ENCODE peak calls at places on chromosome 1, in six cellular contexts. I is body of pancreas, U is psoas muscle, F is left lung, V is heart left ventricle, G is right lobe of liver. E is an unnamed sample. For H3K4me1 and H3K27me3, the result is how much of the 10 kb centered on the place peaks cover.

GRCh38 chr1:183993132-183993531 is 44.4 kb downstream of the COLGALT2 start:
- ATAC-seq in I (no peak), U (no peak), F (no peak), V (no peak), G (no peak), E (no peak)

GRCh38 chr1:176794897-176795508 is 332.0 kb downstream of the PAPPA2 start:
- ATAC-seq in I (no peak), U (no peak), F (no peak), V (no peak), G (no peak), E (no peak)

GRCh38 chr1:167650266-167651160 is 20.5 kb downstream of the RCSD1 start:
- ATAC-seq in I (no peak), U (peak), F (peak), V (peak), G (peak), E (peak)

GRCh38 chr1:203638914-203639313 is 12.3 kb downstream of the ATP2B4 start:
- ATAC-seq in I (no peak), U (no peak), F (peak), V (peak), G (peak), E (peak)

GRCh38 chr1:156667968-156668709 is 9.1 kb downstream of the NES start:
- ATAC-seq in I (no peak), U (no peak), F (no peak), V (peak), G (no peak), E (no peak)

GRCh38 chr1:74432325-74432724 is 80.1 kb downstream of the LRRC53 start:
- ATAC-seq in I (no peak), U (no peak), F (no peak), V (no peak), G (no peak), E (no peak)

GRCh38 chr1:44832068-44832700 is 10.9 kb downstream of the PTCH2 start:
- ATAC-seq in I (no peak), U (no peak), F (no peak), V (no peak), G (no peak), E (no peak)

GRCh38 chr1:196114193-196114592 is 494.0 kb downstream of the KCNT2 start:
- ATAC-seq in I (no peak), U (no peak), F (no peak), V (no peak), G (no peak), E (no peak)

GRCh38 chr1:48817505-48818114 is 40.9 kb upstream of the BEND5 start:
- ATAC-seq in I (peak), U (peak), F (peak), V (peak), G (peak), E (no peak)

GRCh38 chr1:164702664-164703063 is 143.7 kb downstream of the PBX1 start:
- ATAC-seq in I (no peak), U (no peak), F (no peak), V (no peak), G (no peak), E (no peak)

GRCh38 chr1:167927075-167927754 is 9.3 kb upstream of the DCAF6 start:
- ATAC-seq in I (peak), U (no peak), F (no peak), V (no peak), G (peak), E (no peak)

GRCh38 chr1:55040953-55041494 is 1.7 kb downstream of the PCSK9 start:
- ATAC-seq in I (no peak), U (no peak), F (peak), V (no peak), G (peak), E (no peak)

GRCh38 chr1:167578935-167579521 is 25.5 kb upstream of the CREG1 start:
- ATAC-seq in I (no peak), U (no peak), F (no peak), V (no peak), G (no peak), E (no peak)

GRCh38 chr1:114771992-114772391 is 8.5 kb downstream of the SIKE1 start:
- ATAC-seq in I (no peak), U (no peak), F (no peak), V (no peak), G (no peak), E (no peak)

GRCh38 chr1:229942508-229942907 is 124.5 kb upstream of the GALNT2 start:
- ATAC-seq in I (peak), U (peak), F (no peak), V (no peak), G (no peak), E (no peak)

GRCh38 chr1:234325878-234326492 is 47.3 kb upstream of the COA6 start:
- ATAC-seq in I (no peak), U (no peak), F (no peak), V (no peak), G (no peak), E (no peak)

GRCh38 chr1:39407889-39408640 is 83.4 kb upstream of the BMP8A start:
- ATAC-seq in I (no peak), U (no peak), F (peak), V (no peak), G (peak), E (no peak)

GRCh38 chr1:32876341-32877210 is 5.9 kb upstream of the FNDC5 start:
- ATAC-seq in I (peak), U (peak), F (peak), V (peak), G (peak), E (no peak)

GRCh38 chr1:115364776-115365155 is 26.7 kb upstream of the NGF start:
- ATAC-seq in I (no peak), U (no peak), F (peak), V (peak), G (no peak), E (no peak)

GRCh38 chr1:228164561-228165371 is 838 bp upstream of the IBA57 start:
- ATAC-seq in I (peak), U (peak), F (peak), V (no peak), G (no peak), E (peak)

GRCh38 chr1:63054184-63054583 is 268.2 kb upstream of the FOXD3 start:
- ATAC-seq in I (no peak), U (no peak), F (no peak), V (no peak), G (no peak), E (no peak)

GRCh38 chr1:119007343-119007671 is 19.2 kb upstream of the TBX15 start:
- ATAC-seq in I (no peak), U (no peak), F (no peak), V (no peak), G (no peak), E (no peak)

GRCh38 chr1:153368477-153368876 is 6.9 kb downstream of the S100A12 start:
- ATAC-seq in I (no peak), U (no peak), F (peak), V (no peak), G (peak), E (no peak)

GRCh38 chr1:38084113-38084512 is 37.5 kb upstream of the POU3F1 start:
- ATAC-seq in I (no peak), U (no peak), F (no peak), V (no peak), G (no peak), E (no peak)

GRCh38 chr1:43850599-43851233 is 82.9 kb upstream of the ARTN start:
- ATAC-seq in I (no peak), U (no peak), F (no peak), V (peak), G (no peak), E (no peak)

GRCh38 chr1:164380893-164381292 is 178.1 kb upstream of the PBX1 start:
- ATAC-seq in I (no peak), U (no peak), F (no peak), V (peak), G (no peak), E (no peak)

GRCh38 chr1:154663656-154664055 is 55.7 kb upstream of the ADAR start:
- ATAC-seq in I (no peak), U (no peak), F (no peak), V (no peak), G (no peak), E (no peak)

DNA sequence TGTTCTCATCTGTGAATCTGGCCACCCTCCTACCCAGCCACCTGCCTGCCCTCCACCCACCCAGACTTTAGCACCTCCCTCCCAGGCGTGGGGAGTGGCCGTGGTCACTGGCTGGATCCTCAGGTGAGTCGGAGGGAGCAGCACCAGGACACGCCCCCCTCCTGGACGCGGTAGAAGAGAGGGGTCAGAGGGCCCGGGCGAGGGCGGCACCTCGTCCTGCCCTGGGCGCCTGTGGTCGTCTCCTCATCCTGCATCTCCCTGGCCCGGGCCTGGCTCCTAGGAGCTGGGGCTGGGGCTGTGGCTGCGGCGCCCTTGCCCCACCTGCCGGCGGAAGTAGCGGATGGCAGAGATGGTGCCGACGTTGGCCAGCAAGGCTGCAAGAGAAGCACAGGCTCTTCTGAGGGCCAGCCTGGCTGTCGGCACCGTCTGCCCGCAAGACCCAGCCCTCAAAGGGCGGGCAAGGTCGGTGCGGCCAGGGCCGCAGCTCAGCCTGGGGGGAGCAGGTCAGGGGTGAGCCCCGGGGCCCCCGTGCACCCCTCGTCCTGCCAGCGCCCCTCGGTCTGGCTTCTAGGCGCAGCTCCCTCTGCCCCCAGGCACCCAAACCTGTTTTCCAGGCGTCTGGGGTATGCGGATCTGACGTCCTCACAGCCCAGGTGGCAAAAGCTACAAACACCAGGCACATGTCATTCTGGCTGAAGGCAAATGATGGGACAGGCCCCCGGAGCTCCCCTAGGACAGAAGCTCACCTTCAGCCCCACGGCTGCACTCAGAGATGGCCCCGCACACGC is 5.8 kb downstream of the PERM1 start:
- ATAC-seq in I (peak), U (no peak), F (peak), V (no peak), G (peak), E (peak)
- H3K4me1 ChIP-seq in I (under half), U (under half), F (under half), V (under half), G (under half), E (under half)

GRCh38 chr1:180260541-180260940 is 30.5 kb downstream of the LHX4 start:
- ATAC-seq in I (no peak), U (no peak), F (no peak), V (no peak), G (no peak), E (no peak)

GRCh38 chr1:180258935-180259334 is 28.9 kb downstream of the LHX4 start:
- ATAC-seq in I (no peak), U (no peak), F (no peak), V (no peak), G (no peak), E (no peak)

GRCh38 chr1:180261030-180261429 is 31.0 kb downstream of the LHX4 start:
- ATAC-seq in I (no peak), U (no peak), F (no peak), V (no peak), G (no peak), E (no peak)

GRCh38 chr1:180258290-180258689 is 28.2 kb downstream of the LHX4 start:
- ATAC-seq in I (no peak), U (no peak), F (no peak), V (no peak), G (no peak), E (no peak)

GRCh38 chr1:180259431-180260338 is 29.6 kb downstream of the LHX4 start:
- ATAC-seq in I (no peak), U (no peak), F (no peak), V (no peak), G (no peak), E (no peak)
- H3K27me3 ChIP-seq in I (under half), U (half or more), F (half or more), V (under half), G (under half), E (half or more)

DNA sequence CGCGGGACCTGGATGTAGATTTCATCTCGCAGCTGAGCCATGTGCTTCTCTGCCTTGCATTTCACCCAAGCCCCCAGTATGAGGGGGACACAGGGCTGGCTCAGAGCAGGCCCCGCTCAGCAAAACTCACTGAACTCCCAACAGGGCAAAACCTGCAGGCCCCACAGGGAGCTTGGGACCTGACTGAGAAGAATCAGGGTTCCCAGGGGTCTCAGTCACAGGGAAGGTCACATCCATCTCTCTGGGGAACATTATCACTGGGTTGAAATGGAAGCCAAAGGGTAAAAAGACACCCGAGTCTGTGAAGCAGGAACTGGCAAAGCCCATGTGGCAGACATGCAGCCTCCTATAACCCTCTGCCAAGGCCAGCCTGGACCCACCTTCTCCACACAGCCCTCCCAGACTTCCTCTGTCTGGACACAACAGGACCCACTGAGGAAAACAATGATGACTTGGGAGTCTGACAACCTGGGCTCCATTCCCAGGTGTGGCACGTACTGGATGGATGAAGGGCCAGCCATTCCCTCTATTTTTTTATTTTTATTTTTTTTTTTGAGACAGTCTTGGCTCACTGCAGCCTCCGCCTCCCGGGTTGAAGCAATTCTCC is 11.7 kb downstream of the HSPG2 start:
- ATAC-seq in I (no peak), U (no peak), F (no peak), V (no peak), G (no peak), E (no peak)
- H3K4me1 ChIP-seq in I (under half), U (half or more), F (under half), V (half or more), G (under half), E (under half)

GRCh38 chr1:149962736-149963135 is 26.1 kb upstream of the MTMR11 start:
- ATAC-seq in I (no peak), U (no peak), F (peak), V (no peak), G (no peak), E (no peak)
- H3K27me3 ChIP-seq in I (under half), U (under half), F (under half), V (under half), G (under half), E (under half)